ENCODE peak calls at places on chromosomes 7 and 10, in four cellular contexts. N, Z, E and J are unnamed samples. For H3K36me3, the result is how much of the 10 kb centered on the place peaks cover.

GRCh38 chr10:70660722-70661121 is 11.6 kb upstream of the ADAMTS14 start:
- DNase-seq in Z (no peak), E (no peak), N (no peak), J (no peak)

GRCh38 chr7:7761340-7761973 is 43.0 kb upstream of the RPA3 start:
- DNase-seq in Z (no peak), N (no peak), E (no peak), J (peak)

GRCh38 chr7:473211-473734 is 46.4 kb downstream of the PDGFA start:
- DNase-seq in Z (no peak), E (no peak), N (no peak), J (no peak)

GRCh38 chr10:133459454-133460207 is 5.9 kb downstream of the SCART1 start:
- DNase-seq in Z (peak), N (no peak), E (no peak), J (no peak)

GRCh38 chr7:38630720-38631673 is at the start of gene AMPH:
- DNase-seq in E (peak), N (peak), Z (no peak), J (peak)

GRCh38 chr7:34133983-34134782 is 228.8 kb downstream of the BMPER start:
- DNase-seq in N (peak), E (peak), Z (peak), J (peak)

GRCh38 chr7:48087349-48087748 is 1.7 kb upstream of the UPP1 start:
- DNase-seq in E (no peak), N (no peak), Z (no peak), J (no peak)

GRCh38 chr10:65765006-65765546 is 1160.8 kb upstream of the LRRTM3 start:
- DNase-seq in N (no peak), E (no peak), Z (no peak), J (no peak)

GRCh38 chr7:31478744-31479143 is 35.1 kb upstream of the ITPRID1 start:
- DNase-seq in E (no peak), N (no peak), Z (no peak), J (no peak)

GRCh38 chr10:91662993-91663392 is 30.1 kb upstream of the PPP1R3C start:
- DNase-seq in N (no peak), E (no peak), Z (no peak), J (no peak)

GRCh38 chr10:436911-437665 is 252.4 kb downstream of the DIP2C start:
- DNase-seq in Z (no peak), N (no peak), E (no peak), J (no peak)

GRCh38 chr10:73404690-73405089 is 9.2 kb downstream of the ANXA7 start:
- DNase-seq in N (no peak), Z (no peak), E (no peak), J (no peak)

GRCh38 chr10:27319752-27320561 is 79.4 kb upstream of the ACBD5 start:
- DNase-seq in N (no peak), E (peak), Z (peak), J (no peak)
- H3K4me3 ChIP-seq in N (peak), E (peak), Z (peak), J (peak)

DNA sequence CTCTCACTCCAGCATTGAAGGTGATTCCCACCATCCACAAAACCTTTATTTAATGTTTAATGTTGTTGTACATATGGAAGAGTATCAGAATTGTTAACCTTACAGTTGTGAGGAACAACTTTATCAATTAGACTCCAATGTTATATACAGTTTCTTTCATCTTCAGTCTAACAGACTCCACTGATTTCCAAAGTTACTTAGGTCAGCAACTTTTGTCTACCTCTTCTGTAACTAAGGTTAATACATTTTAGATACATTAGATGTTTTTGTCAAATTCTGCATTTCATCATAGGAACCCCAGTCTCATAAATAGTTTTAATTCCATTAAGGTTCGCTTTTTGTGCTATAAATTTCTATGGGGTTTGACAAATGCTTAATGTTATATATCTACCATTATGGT is 223.9 kb upstream of the POM121L12 start:
- DNase-seq in N (no peak), Z (no peak), E (no peak), J (no peak)
- TF ChIP-seq CTCF in N (no peak), Z (no peak), E (no peak), J (no peak)

DNA sequence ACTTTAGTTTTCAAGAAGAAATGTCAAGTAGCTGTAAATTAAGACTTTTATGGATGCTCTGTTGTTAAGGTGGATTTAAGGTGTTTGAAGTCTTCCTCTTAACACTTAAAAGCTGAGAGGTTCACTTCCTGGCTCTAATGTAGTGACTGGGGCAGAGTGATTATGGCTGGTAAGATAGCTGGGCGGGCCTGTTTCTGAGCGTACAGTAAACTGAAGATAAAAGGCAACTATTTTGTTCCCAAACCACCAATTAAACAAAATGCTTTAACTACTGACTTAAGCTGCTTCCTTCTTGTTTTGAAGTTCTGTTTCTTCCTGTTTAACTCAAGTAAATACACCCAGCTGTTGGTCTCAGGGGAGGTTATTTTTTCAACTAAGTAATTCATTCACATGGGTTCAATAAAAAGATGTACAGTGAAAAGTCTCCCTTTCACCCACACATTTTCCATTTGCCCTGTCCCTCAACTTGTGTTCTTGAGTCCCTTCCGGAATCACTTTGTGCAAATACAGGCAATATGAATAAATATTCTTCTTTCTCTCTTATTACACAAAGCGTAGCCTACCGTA is 19.3 kb downstream of the VWA2 start:
- DNase-seq in E (no peak), N (no peak), Z (no peak), J (no peak)
- H3K36me3 ChIP-seq in E (under half), N (under half), Z (under half), J (under half)

DNA sequence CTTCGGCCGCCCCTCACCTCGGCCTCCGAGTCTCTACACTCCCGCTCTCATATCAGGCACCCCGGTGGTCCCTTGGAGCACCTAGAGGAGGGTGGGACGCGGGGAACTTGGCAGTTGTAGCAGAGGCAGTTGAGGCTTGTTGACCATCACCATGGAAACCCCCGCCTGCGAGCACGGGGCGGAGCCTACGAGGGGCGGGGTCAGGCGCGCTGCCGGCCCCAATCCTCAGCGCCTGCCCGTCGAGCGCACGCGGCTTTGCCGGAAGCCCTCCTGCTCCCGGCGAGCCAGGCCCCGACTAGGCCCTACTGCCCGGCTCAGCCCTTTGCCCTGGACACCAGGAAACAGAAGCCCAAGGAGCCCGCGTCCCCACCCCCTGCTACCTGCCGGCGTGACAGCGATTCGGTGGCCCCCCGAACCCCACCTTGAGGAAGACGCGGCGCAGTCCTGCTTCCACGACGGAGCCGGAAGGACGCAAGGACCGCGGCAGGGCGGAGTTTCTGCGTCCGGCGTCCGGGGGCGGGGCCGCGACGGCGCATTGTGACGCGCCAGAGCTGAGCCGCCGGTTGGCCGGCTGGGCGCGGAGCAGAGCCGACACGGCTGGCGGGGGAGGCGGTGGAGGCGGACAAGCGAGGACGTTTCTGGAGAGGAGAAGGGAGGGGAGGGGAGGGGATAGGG is at the start of gene HNRNPF:
- DNase-seq in N (peak), Z (peak), E (peak), J (peak)
- H3K4me3 ChIP-seq in N (peak), Z (peak), E (peak), J (peak)

DNA sequence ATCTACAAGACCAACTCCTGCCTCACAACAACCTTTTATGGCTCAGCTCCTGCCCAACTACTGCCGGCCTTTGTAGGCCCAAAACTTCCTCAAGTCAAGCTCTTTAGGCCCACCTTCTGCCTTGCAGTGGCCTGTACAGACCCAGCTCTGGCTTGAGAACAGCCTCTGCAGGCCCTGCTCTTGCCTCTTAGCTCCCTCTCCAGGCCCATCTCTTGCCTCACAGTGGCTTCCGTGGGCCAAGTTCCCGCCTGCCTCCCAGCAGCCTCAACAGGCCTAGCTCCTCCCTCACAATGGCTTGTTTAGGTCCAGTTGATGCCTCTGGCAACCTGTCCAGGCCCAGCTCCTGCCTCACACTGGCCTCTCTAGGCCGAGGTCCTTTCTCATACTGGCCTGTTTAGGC is 32.4 kb upstream of the VKORC1L1 start:
- DNase-seq in E (no peak), N (no peak), Z (no peak), J (no peak)
- TF ChIP-seq CTCF in E (peak), N (peak), Z (no peak), J (no peak)

GRCh38 chr7:99390941-99391602 is 16.5 kb downstream of the ARPC1B start:
- DNase-seq in Z (no peak), N (no peak), E (no peak), J (no peak)
- H3K36me3 ChIP-seq in Z (under half), N (under half), E (half or more), J (under half)

GRCh38 chr10:50385610-50386009 is 134.3 kb upstream of the ASAH2 start:
- DNase-seq in N (no peak), Z (no peak), E (peak), J (no peak)
- H3K4me3 ChIP-seq in N (no peak), Z (no peak), E (no peak), J (no peak)

GRCh38 chr10:86583983-86584382 is 62.4 kb upstream of the WAPL start:
- DNase-seq in E (no peak), Z (no peak), N (no peak), J (no peak)

GRCh38 chr10:86580549-86580886 is 58.9 kb upstream of the WAPL start:
- DNase-seq in N (no peak), Z (no peak), E (no peak), J (no peak)

GRCh38 chr10:86586516-86586915 is 64.9 kb upstream of the WAPL start:
- DNase-seq in N (no peak), Z (no peak), E (no peak), J (no peak)

GRCh38 chr10:86585037-86585725 is 63.6 kb upstream of the WAPL start:
- DNase-seq in N (peak), E (peak), Z (peak), J (no peak)

GRCh38 chr10:86585726-86586048 is 64.1 kb upstream of the WAPL start:
- DNase-seq in E (no peak), N (no peak), Z (no peak), J (no peak)
- TF ChIP-seq CTCF in E (no peak), N (no peak), Z (no peak), J (no peak)